ENCODE peak calls at places on chromosomes 3 and 15, in seven cellular contexts. E, J, T, L, O, S and K are unnamed samples.

GRCh38 chr15:74384566-74385441 is 17.4 kb upstream of the CYP11A1 start:
- DNase-seq in E (no peak), J (no peak), T (peak), L (no peak), O (peak), S (no peak), K (no peak)

GRCh38 chr3:4343258-4343657 is 40.1 kb downstream of the SETMAR start:
- DNase-seq in E (peak), J (no peak), T (no peak), L (peak), O (peak), S (no peak), K (no peak)

GRCh38 chr3:71083726-71084131 is 499.8 kb downstream of the FOXP1 start:
- DNase-seq in E (no peak), J (no peak), T (no peak), L (no peak), O (no peak), S (no peak), K (no peak)

GRCh38 chr15:85318048-85318731 is 62.2 kb upstream of the AKAP13 start:
- DNase-seq in E (peak), J (no peak), T (no peak), L (peak), O (peak), S (peak), K (peak)

GRCh38 chr15:63301088-63301487 is 23.7 kb downstream of the APH1B start:
- DNase-seq in E (no peak), J (no peak), T (no peak), L (no peak), O (no peak), S (no peak), K (no peak)

GRCh38 chr15:95940431-95940985 is 390.0 kb upstream of the NR2F2 start:
- DNase-seq in E (no peak), J (peak), T (no peak), L (no peak), O (no peak), S (no peak), K (no peak)

GRCh38 chr3:129336093-129336706 is 57.5 kb downstream of the HMCES start:
- DNase-seq in E (no peak), J (no peak), T (no peak), L (no peak), O (no peak), S (no peak), K (no peak)

GRCh38 chr3:45226206-45226915 is at the start of gene TMEM158:
- DNase-seq in E (peak), J (peak), T (peak), L (peak), O (peak), S (peak), K (no peak)

GRCh38 chr15:64134322-64134829 is 17.2 kb upstream of the SNX22 start:
- DNase-seq in E (peak), J (no peak), T (no peak), L (peak), O (no peak), S (no peak), K (no peak)

GRCh38 chr3:86960551-86960950 is 30.4 kb downstream of the VGLL3 start:
- DNase-seq in E (no peak), J (no peak), T (no peak), L (no peak), O (peak), S (no peak), K (no peak)

GRCh38 chr15:77508541-77509505 is 88.1 kb downstream of the HMG20A start:
- DNase-seq in E (peak), J (peak), T (no peak), L (peak), O (no peak), S (no peak), K (no peak)

GRCh38 chr3:10224794-10225660 is 23.2 kb upstream of the TATDN2 start:
- DNase-seq in E (peak), J (peak), T (peak), L (peak), O (peak), S (peak), K (no peak)

GRCh38 chr15:57213783-57214366 is 162.4 kb upstream of the CGNL1 start:
- DNase-seq in E (peak), J (no peak), T (no peak), L (peak), O (peak), S (peak), K (peak)

GRCh38 chr15:57866149-57866736 is 159.7 kb downstream of the POLR2M start:
- DNase-seq in E (peak), J (peak), T (peak), L (peak), O (peak), S (peak), K (no peak)

GRCh38 chr3:53150247-53151085 is 10.5 kb upstream of the PRKCD start:
- DNase-seq in E (peak), J (no peak), T (no peak), L (no peak), O (peak), S (no peak), K (no peak)

GRCh38 chr15:79168922-79169322 is 78.3 kb upstream of the RASGRF1 start:
- DNase-seq in E (no peak), J (peak), T (no peak), L (peak), O (no peak), S (no peak), K (no peak)

GRCh38 chr3:144687862-144688261 is 716.2 kb downstream of the DIPK2A start:
- DNase-seq in E (no peak), J (peak), T (no peak), L (no peak), O (no peak), S (no peak), K (no peak)

GRCh38 chr15:63763476-63764123 is 70.1 kb downstream of the HERC1 start:
- DNase-seq in E (peak), J (no peak), T (no peak), L (no peak), O (no peak), S (no peak), K (peak)

GRCh38 chr3:23203651-23204111 is 554 bp downstream of the UBE2E2 start:
- DNase-seq in E (peak), J (peak), T (no peak), L (peak), O (no peak), S (peak), K (no peak)

GRCh38 chr3:8458235-8458634 is 43.4 kb upstream of the LMCD1 start:
- DNase-seq in E (peak), J (no peak), T (no peak), L (peak), O (peak), S (no peak), K (no peak)

GRCh38 chr15:43153269-43153668 is 19.9 kb downstream of the TMEM62 start:
- DNase-seq in E (no peak), J (no peak), T (no peak), L (no peak), O (no peak), S (no peak), K (no peak)